ENCODE peak calls at places on chromosomes 5 and 9, in five cellular contexts. J, A, O, N and U are unnamed samples. For H3K4me1, the result is how much of the 10 kb centered on the place peaks cover.

GRCh38 chr5:111699976-111700375 is 57.0 kb downstream of the NREP start:
- DNase-seq in J (no peak), A (no peak), O (no peak), N (no peak), U (no peak)

GRCh38 chr5:1526681-1527131 is 2.9 kb upstream of the LPCAT1 start:
- DNase-seq in J (no peak), A (no peak), O (no peak), N (no peak), U (no peak)

GRCh38 chr5:1763960-1764605 is 35.6 kb downstream of the MRPL36 start:
- DNase-seq in J (no peak), A (no peak), O (no peak), N (no peak), U (peak)

GRCh38 chr9:93192721-93193372 is 8.9 kb downstream of the WNK2 start:
- DNase-seq in J (no peak), A (no peak), O (no peak), N (no peak), U (no peak)

GRCh38 chr9:132591751-132592314 is 9.4 kb downstream of the BARHL1 start:
- DNase-seq in J (no peak), A (no peak), O (no peak), N (no peak), U (no peak)

GRCh38 chr9:99075246-99075912 is 29.5 kb upstream of the TGFBR1 start:
- DNase-seq in J (no peak), A (peak), O (no peak), N (no peak), U (no peak)

GRCh38 chr5:90983748-90984147 is 399.4 kb downstream of the ARRDC3 start:
- DNase-seq in J (no peak), A (peak), O (no peak), N (no peak), U (no peak)

GRCh38 chr9:18296702-18297531 is 177.0 kb upstream of the ADAMTSL1 start:
- DNase-seq in J (no peak), A (no peak), O (no peak), N (no peak), U (no peak)

GRCh38 chr5:78537821-78538220 is 110.8 kb downstream of the LHFPL2 start:
- DNase-seq in J (no peak), A (peak), O (peak), N (no peak), U (no peak)

GRCh38 chr9:78783743-78784142 is 486.8 kb downstream of the PSAT1 start:
- DNase-seq in J (no peak), A (no peak), O (peak), N (no peak), U (no peak)

GRCh38 chr9:116572095-116572748 is 114.9 kb upstream of the TRIM32 start:
- DNase-seq in J (peak), A (peak), O (peak), N (peak), U (peak)

GRCh38 chr5:1823381-1824034 is 22.3 kb downstream of the NDUFS6 start:
- DNase-seq in J (no peak), A (no peak), O (no peak), N (no peak), U (no peak)

GRCh38 chr5:114419941-114420340 is 58.1 kb downstream of the KCNN2 start:
- DNase-seq in J (no peak), A (peak), O (peak), N (no peak), U (no peak)

GRCh38 chr9:120892177-120892747 is 15.3 kb upstream of the PHF19 start:
- DNase-seq in J (no peak), A (no peak), O (no peak), N (no peak), U (no peak)

GRCh38 chr5:170755679-170756456 is 27.7 kb upstream of the GABRP start:
- DNase-seq in J (no peak), A (no peak), O (no peak), N (no peak), U (no peak)

GRCh38 chr5:179110528-179110927 is 50.4 kb downstream of the ZNF354C start:
- DNase-seq in J (no peak), A (no peak), O (no peak), N (no peak), U (no peak)

GRCh38 chr5:145203193-145203592 is 631.9 kb downstream of the PRELID2 start:
- DNase-seq in J (no peak), A (no peak), O (no peak), N (no peak), U (no peak)

GRCh38 chr5:79938468-79938867 is 52.6 kb downstream of the MTX3 start:
- DNase-seq in J (no peak), A (no peak), O (no peak), N (no peak), U (peak)

GRCh38 chr9:127055745-127056402 is 66.6 kb downstream of the ANGPTL2 start:
- DNase-seq in J (no peak), A (no peak), O (no peak), N (no peak), U (no peak)
- H3K4me1 ChIP-seq in J (under half), A (under half), O (under half), N (under half), U (under half)

DNA sequence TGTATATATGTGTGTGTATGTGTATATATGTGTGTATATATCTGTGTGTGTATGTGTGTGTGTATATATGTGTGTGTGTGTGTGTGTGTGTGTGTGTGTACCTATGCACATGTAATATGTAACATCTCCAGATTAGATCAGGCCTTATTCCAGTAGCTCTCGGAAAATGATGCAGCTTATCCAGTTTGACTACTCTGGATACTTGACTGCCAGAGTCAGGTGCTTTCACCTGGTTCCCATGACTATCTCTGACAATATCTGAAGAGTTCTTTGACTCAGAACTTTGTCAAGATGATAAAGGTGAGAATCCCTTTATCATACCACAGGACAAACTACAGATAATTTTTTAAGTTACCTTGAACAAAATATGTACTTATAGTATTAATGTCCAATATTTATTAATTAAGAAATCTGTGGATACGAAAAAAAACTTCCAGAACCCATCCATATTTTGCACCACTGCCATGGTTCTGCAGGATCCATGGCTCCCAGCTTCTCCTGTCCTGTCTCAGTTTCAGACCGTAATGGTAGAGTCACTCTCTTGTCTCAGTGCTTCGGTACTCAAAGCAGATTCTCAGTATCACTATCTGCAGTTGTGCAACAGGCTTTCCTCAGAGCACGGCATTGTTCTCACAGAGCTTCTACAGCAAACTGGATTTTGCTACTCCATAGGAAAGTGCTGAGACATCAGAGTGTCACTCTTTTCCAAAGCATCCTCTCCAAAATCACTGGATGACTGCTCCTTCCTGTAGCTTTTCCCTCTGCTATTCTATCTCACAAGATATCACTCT is 164.4 kb upstream of the SLC12A2 start:
- DNase-seq in J (no peak), A (no peak), O (peak), N (no peak), U (no peak)
- H2BK12ac ChIP-seq in J (no peak), A (no peak), O (no peak), N (no peak), U (no peak)

GRCh38 chr5:68216737-68217231 is 1.2 kb downstream of the PIK3R1 start:
- DNase-seq in J (peak), A (peak), O (peak), N (no peak), U (no peak)
- H3K4ac ChIP-seq in J (no peak), A (no peak), O (peak), N (no peak), U (no peak)

GRCh38 chr9:35226685-35227084 is 64.9 kb downstream of the UNC13B start:
- DNase-seq in J (no peak), A (no peak), O (no peak), N (no peak), U (no peak)

GRCh38 chr9:35229066-35229778 is 67.4 kb downstream of the UNC13B start:
- DNase-seq in J (no peak), A (no peak), O (peak), N (no peak), U (no peak)

GRCh38 chr9:35232867-35233544 is 71.2 kb downstream of the UNC13B start:
- DNase-seq in J (no peak), A (no peak), O (no peak), N (no peak), U (no peak)

GRCh38 chr9:35227283-35227682 is 65.5 kb downstream of the UNC13B start:
- DNase-seq in J (no peak), A (no peak), O (no peak), N (no peak), U (no peak)

DNA sequence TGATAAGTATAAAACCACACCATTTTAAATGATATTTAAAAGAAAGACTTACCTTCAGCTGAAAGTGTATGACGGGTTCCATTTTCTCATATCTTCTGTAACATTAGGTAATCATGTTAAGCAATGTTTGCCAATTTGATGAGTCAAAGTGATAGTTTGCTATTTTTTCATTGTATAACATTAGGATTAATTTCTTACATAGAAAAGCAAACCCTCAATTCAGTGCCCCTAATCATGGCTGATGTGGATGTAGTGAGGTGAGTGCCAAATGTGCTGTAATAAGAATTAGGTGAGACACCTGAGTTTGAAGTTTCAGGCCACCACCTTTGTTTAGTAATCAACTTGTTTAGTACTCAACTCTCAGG is 68.0 kb downstream of the UNC13B start:
- DNase-seq in J (no peak), A (no peak), O (no peak), N (no peak), U (no peak)
- H3K4me1 ChIP-seq in J (under half), A (under half), O (under half), N (under half), U (under half)

DNA sequence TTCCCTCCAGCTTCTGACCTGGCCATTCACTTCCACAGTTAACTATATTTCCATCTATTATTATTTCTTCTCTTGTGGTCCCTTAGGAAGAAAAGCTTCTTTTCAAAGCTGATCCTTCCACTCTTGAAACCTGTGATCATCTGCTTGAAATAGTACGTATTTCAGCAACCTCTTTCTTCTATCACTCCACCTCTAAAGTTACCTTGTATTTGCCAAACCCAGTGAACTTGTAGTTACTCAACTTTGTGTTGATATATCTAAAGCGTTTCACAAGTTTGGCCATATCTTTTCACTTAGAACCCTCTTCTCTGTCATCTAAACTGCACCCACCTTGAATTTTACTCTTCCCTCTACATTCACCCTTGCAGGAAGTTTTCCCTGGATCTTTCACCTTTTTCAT is 173.8 kb upstream of the RAD23B start:
- DNase-seq in J (no peak), A (no peak), O (no peak), N (no peak), U (no peak)
- H2BK12ac ChIP-seq in J (no peak), A (no peak), O (no peak), N (no peak), U (no peak)

DNA sequence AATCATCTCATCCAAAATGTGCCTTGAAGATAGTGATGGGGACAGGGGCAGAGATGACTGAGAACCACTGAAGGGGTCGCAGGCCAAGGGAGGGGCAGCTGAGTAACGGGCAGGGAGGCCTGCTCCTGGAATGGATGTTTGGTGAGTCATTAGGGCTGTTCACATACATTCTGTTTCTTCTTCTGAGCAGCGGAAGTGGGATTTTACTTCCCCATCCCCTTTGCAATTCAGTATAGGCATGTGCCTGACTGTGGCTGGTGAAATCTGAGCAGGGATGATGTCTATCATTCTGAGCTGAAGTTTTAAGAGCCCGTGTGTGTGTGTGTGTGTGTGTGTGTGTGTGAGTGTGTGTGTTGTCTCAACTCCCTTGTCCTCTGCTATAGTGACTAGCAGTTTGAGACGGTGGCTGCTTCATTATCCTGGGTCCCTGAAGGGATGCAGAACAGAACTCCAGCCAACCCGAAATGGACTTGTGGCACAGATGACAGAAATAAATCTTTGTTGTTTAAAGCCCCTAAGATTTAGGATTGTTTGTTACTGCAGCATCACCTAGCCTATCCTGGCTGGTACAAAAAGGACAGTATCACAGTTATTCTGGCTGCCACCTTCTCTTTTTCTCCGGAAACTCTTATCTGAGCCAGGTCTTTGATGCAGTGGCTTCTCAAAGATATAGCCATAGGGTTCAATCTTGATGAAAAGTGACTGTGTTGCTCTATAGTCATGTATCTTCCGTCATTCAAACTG is 29.2 kb upstream of the TGFBI start:
- DNase-seq in J (no peak), A (peak), O (peak), N (no peak), U (no peak)
- H3K4ac ChIP-seq in J (no peak), A (no peak), O (no peak), N (no peak), U (no peak)

GRCh38 chr9:38047301-38048251 is 21.5 kb downstream of the SHB start:
- DNase-seq in J (no peak), A (peak), O (peak), N (peak), U (peak)
- H3K4me1 ChIP-seq in J (under half), A (under half), O (under half), N (under half), U (under half)

GRCh38 chr9:110775724-110776123 is 107.1 kb downstream of the MUSK start:
- DNase-seq in J (no peak), A (no peak), O (no peak), N (no peak), U (no peak)
- H2BK12ac ChIP-seq in J (no peak), A (peak), O (no peak), N (no peak), U (no peak)

GRCh38 chr5:56264417-56265025 is 31.4 kb upstream of the ANKRD55 start:
- DNase-seq in J (peak), A (peak), O (peak), N (peak), U (peak)
- H3K4ac ChIP-seq in J (no peak), A (peak), O (no peak), N (no peak), U (no peak)

GRCh38 chr5:176536902-176537607 is at the start of gene RNF44:
- DNase-seq in J (peak), A (peak), O (peak), N (peak), U (peak)
- H3K4me1 ChIP-seq in J (under half), A (under half), O (under half), N (under half), U (under half)